ENCODE peak calls at places on chromosome 10, in eight cellular contexts. O is LHCN-M2, A is GOT3, C is occipital lobe, Q is aorta, G is Calu3, L is nucleus accumbens, Z is AG09309. B is an unnamed sample.

GRCh38 chr10:119761106-119761505 is 35.3 kb downstream of the INPP5F start:
- DNase-seq in O (peak; percentile 84), A (no peak), C (no peak), Q (no peak), G (no peak), L (no peak), Z (peak; percentile 82), B (peak; percentile 38)

GRCh38 chr10:70715853-70716795 is 43.8 kb downstream of the ADAMTS14 start:
- DNase-seq in O (peak; percentile 83), A (no peak), C (no peak), Q (no peak), G (peak; percentile 36), L (no peak), Z (no peak), B (no peak)

GRCh38 chr10:17120711-17121110 is 8.9 kb downstream of the CUBN start:
- DNase-seq in O (no peak), A (no peak), C (no peak), Q (no peak), G (no peak), L (no peak), Z (no peak), B (no peak)

GRCh38 chr10:109104806-109105205 is 818.5 kb downstream of the XPNPEP1 start:
- DNase-seq in O (no peak), A (no peak), C (no peak), Q (no peak), G (no peak), L (no peak), Z (no peak), B (no peak)

GRCh38 chr10:22258471-22258870 is 40.7 kb upstream of the EBLN1 start:
- DNase-seq in O (no peak), A (no peak), C (peak; percentile 5), Q (no peak), G (no peak), L (peak; percentile 6), Z (no peak), B (no peak)

GRCh38 chr10:126504051-126504760 is 115.9 kb upstream of the ADAM12 start:
- DNase-seq in O (peak; percentile 65), A (no peak), C (no peak), Q (no peak), G (peak; percentile 32), L (no peak), Z (peak; percentile 27), B (peak; percentile 37)

GRCh38 chr10:21811245-21811585 is 192.3 kb downstream of the DNAJC1 start:
- DNase-seq in O (peak; percentile 19), A (no peak), C (no peak), Q (no peak), G (no peak), L (no peak), Z (no peak), B (no peak)

GRCh38 chr10:99537381-99538286 is 4.9 kb downstream of the NKX2-3 start:
- DNase-seq in O (no peak), A (no peak), C (no peak), Q (no peak), G (no peak), L (no peak), Z (no peak), B (no peak)

GRCh38 chr10:21326594-21326993 is 198.9 kb downstream of the SKIDA1 start:
- DNase-seq in O (no peak), A (no peak), C (no peak), Q (no peak), G (no peak), L (no peak), Z (no peak), B (no peak)

GRCh38 chr10:113957013-113957412 is 86.7 kb upstream of the ADRB1 start:
- DNase-seq in O (peak; percentile 73), A (no peak), C (peak; percentile 17), Q (no peak), G (no peak), L (no peak), Z (peak; percentile 52), B (peak; percentile 90)

GRCh38 chr10:58335306-58336005 is 650 bp downstream of the UBE2D1 start:
- DNase-seq in O (peak; percentile 56), A (no peak), C (peak; percentile 13), Q (peak; percentile 49), G (peak; percentile 35), L (no peak), Z (no peak), B (no peak)

GRCh38 chr10:118798186-118798811 is 43.5 kb upstream of the CACUL1 start:
- DNase-seq in O (peak; percentile 61), A (no peak), C (no peak), Q (no peak), G (no peak), L (no peak), Z (peak; percentile 10), B (peak; percentile 20)

GRCh38 chr10:50420166-50420565 is 168.8 kb upstream of the ASAH2 start:
- DNase-seq in O (no peak), A (no peak), C (no peak), Q (no peak), G (no peak), L (no peak), Z (no peak), B (no peak)

GRCh38 chr10:84537447-84537931 is 209.1 kb downstream of the CCSER2 start:
- DNase-seq in O (peak; percentile 54), A (no peak), C (no peak), Q (peak; percentile 63), G (peak; percentile 37), L (no peak), Z (no peak), B (peak; percentile 36)

GRCh38 chr10:77504870-77505257 is 132.7 kb downstream of the KCNMA1 start:
- DNase-seq in O (peak; percentile 84), A (no peak), C (no peak), Q (no peak), G (peak; percentile 54), L (peak; percentile 56), Z (no peak), B (no peak)

GRCh38 chr10:67763499-67764011 is 67.6 kb upstream of the CTNNA3 start:
- DNase-seq in O (peak; percentile 44), A (no peak), C (peak; percentile 78), Q (peak; percentile 88), G (peak; percentile 71), L (peak; percentile 50), Z (no peak), B (peak; percentile 22)

B was measured in astrocyte of the cerebellum.